ENCODE peak calls at places on chromosomes 12 and 14, in five cellular contexts. One of them, this sample, is unnamed.

GRCh38 chr14:41604793-41605534 is 1.7 kb upstream of the LRFN5 start:
- DNase-seq in A673: peak; percentile 92
- DNase-seq in substantia nigra: no peak
- DNase-seq in cardiac muscle cell: peak; percentile 93
- DNase-seq in lower lobe of right lung: no peak
- DNase-seq in this sample: peak; percentile 77

GRCh38 chr12:121295746-121296617 is 527 bp downstream of the CAMKK2 start:
- DNase-seq in substantia nigra: no peak
- DNase-seq in A673: peak; percentile 16
- DNase-seq in cardiac muscle cell: peak; percentile 15
- DNase-seq in lower lobe of right lung: peak; percentile 66
- DNase-seq in this sample: peak; percentile 41

GRCh38 chr12:108333898-108334699 is 5.0 kb downstream of the CMKLR1 start:
- DNase-seq in substantia nigra: no peak
- DNase-seq in lower lobe of right lung: no peak
- DNase-seq in A673: peak; percentile 72
- DNase-seq in cardiac muscle cell: peak; percentile 54
- DNase-seq in this sample: no peak

GRCh38 chr12:125860672-125861288 is 795.5 kb downstream of the AACS start:
- DNase-seq in substantia nigra: no peak
- DNase-seq in A673: no peak
- DNase-seq in cardiac muscle cell: no peak
- DNase-seq in lower lobe of right lung: no peak
- DNase-seq in this sample: no peak

GRCh38 chr12:131642101-131642540 is 68.8 kb upstream of the SFSWAP start:
- DNase-seq in A673: no peak
- DNase-seq in lower lobe of right lung: no peak
- DNase-seq in cardiac muscle cell: no peak
- DNase-seq in substantia nigra: no peak
- DNase-seq in this sample: no peak

GRCh38 chr12:2354151-2354991 is 301.6 kb downstream of the CACNA1C start:
- DNase-seq in substantia nigra: no peak
- DNase-seq in cardiac muscle cell: no peak
- DNase-seq in lower lobe of right lung: no peak
- DNase-seq in A673: no peak
- DNase-seq in this sample: no peak

GRCh38 chr14:104685216-104685997 is 4.0 kb upstream of the INF2 start:
- DNase-seq in A673: no peak
- DNase-seq in cardiac muscle cell: no peak
- DNase-seq in lower lobe of right lung: no peak
- DNase-seq in substantia nigra: no peak
- DNase-seq in this sample: no peak

GRCh38 chr14:75141967-75142366 is 15.1 kb upstream of the NEK9 start:
- DNase-seq in cardiac muscle cell: peak; percentile 70
- DNase-seq in lower lobe of right lung: no peak
- DNase-seq in A673: peak; percentile 45
- DNase-seq in substantia nigra: no peak
- DNase-seq in this sample: no peak

GRCh38 chr12:103773109-103773905 is 67.7 kb downstream of the NT5DC3 start:
- DNase-seq in substantia nigra: no peak
- DNase-seq in A673: no peak
- DNase-seq in lower lobe of right lung: no peak
- DNase-seq in cardiac muscle cell: peak; percentile 31
- DNase-seq in this sample: no peak

GRCh38 chr12:6416596-6416995 is 28.2 kb upstream of the CD27 start:
- DNase-seq in lower lobe of right lung: peak; percentile 60
- DNase-seq in cardiac muscle cell: peak; percentile 54
- DNase-seq in A673: no peak
- DNase-seq in substantia nigra: no peak
- DNase-seq in this sample: no peak

GRCh38 chr12:15682826-15683225 is 106.4 kb downstream of the EPS8 start:
- DNase-seq in A673: no peak
- DNase-seq in substantia nigra: no peak
- DNase-seq in lower lobe of right lung: no peak
- DNase-seq in cardiac muscle cell: no peak
- DNase-seq in this sample: no peak

GRCh38 chr14:33576014-33576413 is 374.9 kb downstream of the EGLN3 start:
- DNase-seq in A673: no peak
- DNase-seq in substantia nigra: no peak
- DNase-seq in cardiac muscle cell: no peak
- DNase-seq in lower lobe of right lung: no peak
- DNase-seq in this sample: no peak

GRCh38 chr12:19261773-19262172 is 132.2 kb downstream of the PLEKHA5 start:
- DNase-seq in lower lobe of right lung: no peak
- DNase-seq in A673: peak; percentile 61
- DNase-seq in substantia nigra: no peak
- DNase-seq in cardiac muscle cell: no peak
- DNase-seq in this sample: no peak

GRCh38 chr12:124233041-124233836 is 61.7 kb upstream of the RFLNA start:
- DNase-seq in cardiac muscle cell: peak; percentile 98
- DNase-seq in lower lobe of right lung: no peak
- DNase-seq in substantia nigra: no peak
- DNase-seq in A673: no peak
- DNase-seq in this sample: no peak

GRCh38 chr12:22667122-22667521 is 42.2 kb downstream of the ETNK1 start:
- DNase-seq in cardiac muscle cell: no peak
- DNase-seq in substantia nigra: no peak
- DNase-seq in lower lobe of right lung: no peak
- DNase-seq in A673: no peak
- DNase-seq in this sample: no peak
- H3K27ac ChIP-seq in cardiac muscle cell: no peak overlapping the region
- H3K27ac ChIP-seq in substantia nigra: no peak overlapping the region
- H3K27ac ChIP-seq in lower lobe of right lung: no peak overlapping the region
- H3K27ac ChIP-seq in A673: no peak overlapping the region
- H3K27ac ChIP-seq in this sample: no peak overlapping the region

DNA sequence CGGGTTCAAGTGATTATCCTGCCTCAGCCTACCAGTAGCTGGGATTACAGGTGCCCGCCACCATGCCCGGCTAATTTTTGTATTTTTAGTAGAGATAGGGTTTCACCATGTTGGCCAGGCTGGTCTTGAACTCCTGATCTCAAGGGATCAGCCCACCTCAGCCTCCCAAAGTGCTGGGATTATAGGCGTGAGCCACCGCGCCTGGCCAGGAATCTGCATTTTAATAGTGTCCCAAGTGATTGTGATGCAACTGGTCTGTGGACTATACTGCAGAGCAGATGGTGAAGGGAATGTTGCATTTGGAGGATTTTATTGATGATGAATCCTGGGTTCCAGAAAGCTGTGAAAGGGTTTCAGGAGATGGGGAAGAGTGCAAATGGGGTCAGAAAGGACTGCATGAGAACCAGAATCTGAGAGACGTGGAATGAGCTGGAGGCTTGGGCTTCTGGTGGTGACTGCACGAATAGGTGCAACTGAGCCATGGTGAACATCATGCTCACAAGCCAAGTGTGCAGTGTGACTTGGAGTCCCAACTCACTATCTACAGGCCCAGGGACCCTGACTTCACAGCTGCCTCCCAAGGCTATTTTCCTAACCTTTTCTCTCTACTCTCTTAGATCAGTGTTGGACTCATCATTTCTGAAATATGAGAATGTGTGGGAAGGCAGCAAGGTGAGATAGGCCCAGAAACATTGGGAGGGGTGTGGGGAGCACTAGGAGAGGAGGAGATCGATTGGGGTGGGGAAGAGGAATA is 4.5 kb downstream of the RPS26 start:
- DNase-seq in cardiac muscle cell: no peak
- DNase-seq in A673: no peak
- DNase-seq in substantia nigra: no peak
- DNase-seq in lower lobe of right lung: no peak
- DNase-seq in this sample: no peak
- H3K27ac ChIP-seq in cardiac muscle cell: peak overlapping the region; percentile 37
- H3K27ac ChIP-seq in A673: no peak overlapping the region
- H3K27ac ChIP-seq in substantia nigra: no peak overlapping the region
- H3K27ac ChIP-seq in lower lobe of right lung: no peak overlapping the region
- H3K27ac ChIP-seq in this sample: peak overlapping the region; percentile 19

GRCh38 chr14:77151918-77152588 is 10.5 kb upstream of the ZDHHC22 start:
- DNase-seq in cardiac muscle cell: peak; percentile 52
- DNase-seq in A673: peak; percentile 68
- DNase-seq in lower lobe of right lung: no peak
- DNase-seq in substantia nigra: no peak
- DNase-seq in this sample: no peak

GRCh38 chr14:77157716-77158115 is 16.1 kb upstream of the ZDHHC22 start:
- DNase-seq in lower lobe of right lung: no peak
- DNase-seq in substantia nigra: no peak
- DNase-seq in cardiac muscle cell: no peak
- DNase-seq in A673: no peak
- DNase-seq in this sample: no peak

GRCh38 chr14:77154421-77154820 is 12.8 kb upstream of the ZDHHC22 start:
- DNase-seq in cardiac muscle cell: no peak
- DNase-seq in lower lobe of right lung: no peak
- DNase-seq in substantia nigra: no peak
- DNase-seq in A673: peak; percentile 77
- DNase-seq in this sample: no peak

GRCh38 chr14:77153802-77154201 is 12.2 kb upstream of the ZDHHC22 start:
- DNase-seq in A673: no peak
- DNase-seq in substantia nigra: no peak
- DNase-seq in lower lobe of right lung: no peak
- DNase-seq in cardiac muscle cell: no peak
- DNase-seq in this sample: no peak

GRCh38 chr14:77155083-77155482 is 13.5 kb upstream of the ZDHHC22 start:
- DNase-seq in substantia nigra: no peak
- DNase-seq in cardiac muscle cell: no peak
- DNase-seq in lower lobe of right lung: no peak
- DNase-seq in A673: no peak
- DNase-seq in this sample: no peak
- H3K27ac ChIP-seq in substantia nigra: no peak overlapping the region
- H3K27ac ChIP-seq in cardiac muscle cell: no peak overlapping the region
- H3K27ac ChIP-seq in lower lobe of right lung: no peak overlapping the region
- H3K27ac ChIP-seq in A673: no peak overlapping the region
- H3K27ac ChIP-seq in this sample: no peak overlapping the region

GRCh38 chr12:32171211-32171610 is 64.6 kb downstream of the BICD1 start:
- DNase-seq in cardiac muscle cell: no peak
- DNase-seq in lower lobe of right lung: no peak
- DNase-seq in substantia nigra: no peak
- DNase-seq in A673: no peak
- DNase-seq in this sample: no peak
- H3K27ac ChIP-seq in cardiac muscle cell: no peak overlapping the region
- H3K27ac ChIP-seq in lower lobe of right lung: no peak overlapping the region
- H3K27ac ChIP-seq in substantia nigra: no peak overlapping the region
- H3K27ac ChIP-seq in A673: no peak overlapping the region
- H3K27ac ChIP-seq in this sample: no peak overlapping the region

This sample was measured in adrenal gland.